ENCODE peak calls at places on chromosomes 16 and 17, in five cellular contexts. E is CD4-positive, CD25-positive, alpha-beta regulatory T cell; A is kidney epithelial cell; K is fibroblast of lung; Y is GM23338. S is an unnamed sample. For H3K36me3 and H3K27me3, the result is how much of the 10 kb centered on the place peaks cover.

GRCh38 chr16:70430667-70431536 is 8.0 kb downstream of the ST3GAL2 start:
- DNase-seq in K (no peak), E (peak), Y (peak), A (no peak), S (no peak)

GRCh38 chr17:52134641-52135040 is 23.9 kb downstream of the CA10 start:
- DNase-seq in Y (no peak), E (no peak), K (no peak), A (peak), S (no peak)

GRCh38 chr17:63626551-63627228 is 4.5 kb downstream of the MAP3K3 start:
- DNase-seq in Y (no peak), K (peak), A (no peak), E (no peak), S (no peak)

GRCh38 chr17:40699880-40700279 is 3.7 kb downstream of the KRT24 start:
- DNase-seq in K (no peak), E (no peak), A (no peak), Y (no peak), S (no peak)

GRCh38 chr17:71338396-71338795 is 782.4 kb upstream of the SOX9 start:
- DNase-seq in Y (no peak), K (peak), E (no peak), A (no peak), S (no peak)

GRCh38 chr16:69564845-69565610 is 738 bp upstream of the NFAT5 start:
- DNase-seq in Y (peak), A (no peak), K (peak), E (no peak), S (no peak)

GRCh38 chr17:68060336-68060735 is 24.8 kb downstream of the KPNA2 start:
- DNase-seq in K (no peak), A (no peak), E (no peak), Y (no peak), S (no peak)

GRCh38 chr16:28554634-28555423 is 1.1 kb downstream of the SGF29 start:
- DNase-seq in Y (no peak), K (no peak), A (no peak), E (no peak), S (no peak)

GRCh38 chr17:35726609-35727460 is 4.6 kb upstream of the RASL10B start:
- DNase-seq in A (peak), K (peak), E (no peak), Y (peak), S (peak)

GRCh38 chr17:72145972-72146755 is 25.3 kb downstream of the SOX9 start:
- DNase-seq in Y (no peak), K (peak), E (no peak), A (no peak), S (no peak)

GRCh38 chr17:7058831-7059447 is 15.0 kb upstream of the SLC16A11 start:
- DNase-seq in K (peak), Y (no peak), E (no peak), A (no peak), S (no peak)

GRCh38 chr17:71251936-71252335 is 868.9 kb upstream of the SOX9 start:
- DNase-seq in K (peak), Y (no peak), A (no peak), E (no peak), S (no peak)

GRCh38 chr17:83161298-83162034 is 82.1 kb downstream of the METRNL start:
- DNase-seq in E (no peak), A (no peak), K (peak), Y (no peak), S (no peak)

GRCh38 chr17:13047016-13047415 is 29.2 kb upstream of the ELAC2 start:
- DNase-seq in K (no peak), Y (no peak), A (no peak), E (no peak), S (no peak)

GRCh38 chr17:61986898-61987297 is 59.1 kb upstream of the INTS2 start:
- DNase-seq in E (no peak), K (no peak), Y (no peak), A (no peak), S (no peak)

GRCh38 chr17:4553669-4554068 is 1.5 kb downstream of the MYBBP1A start:
- DNase-seq in Y (no peak), A (no peak), E (no peak), K (no peak), S (no peak)
- H3K4me3 ChIP-seq in Y (peak), A (no peak), E (peak), K (peak), S (peak)

GRCh38 chr16:83105279-83106077 is 478.7 kb downstream of the CDH13 start:
- DNase-seq in K (no peak), A (no peak), Y (no peak), E (no peak), S (no peak)
- H3K36me3 ChIP-seq in K (under half), A (under half), Y (under half), E (under half), S (under half)

DNA sequence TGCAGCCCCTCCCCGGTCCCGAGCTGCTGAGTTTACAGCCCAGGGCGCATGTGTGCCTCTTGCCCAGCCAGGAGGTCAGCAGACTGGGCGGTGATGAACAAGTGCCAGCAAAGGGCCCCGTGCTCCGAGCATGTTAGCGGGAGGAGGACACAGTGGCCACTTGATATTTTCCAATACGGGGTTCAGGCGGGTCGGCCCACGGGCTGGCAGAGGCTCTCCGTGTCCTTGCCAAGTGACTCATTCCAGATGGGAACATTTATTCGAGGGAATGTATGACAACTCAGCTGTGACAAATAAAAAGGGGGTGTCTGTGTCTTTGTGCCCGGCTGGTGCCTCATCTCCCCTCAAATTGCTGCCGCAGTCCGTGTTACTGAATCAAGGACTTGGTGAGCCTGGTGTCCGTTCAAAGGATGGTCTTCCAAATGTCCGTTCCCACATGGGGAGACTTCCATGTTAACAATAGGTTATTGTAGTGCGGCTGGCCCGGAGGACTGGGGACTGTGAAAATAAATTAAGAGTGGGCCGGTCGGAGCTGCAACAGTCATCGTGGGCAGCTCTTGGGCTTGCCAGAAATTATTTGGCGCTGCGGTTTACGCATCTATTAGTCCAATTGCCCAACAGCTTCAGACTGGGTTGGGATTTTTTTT is 173.9 kb upstream of the CIBAR2 start:
- DNase-seq in Y (no peak), K (peak), A (no peak), E (no peak), S (no peak)
- H3K27me3 ChIP-seq in Y (under half), K (under half), A (under half), E (under half), S (under half)

GRCh38 chr16:31142109-31143035 is 6.8 kb upstream of the PRSS8 start:
- DNase-seq in K (peak), Y (peak), E (peak), A (peak), S (peak)
- H3K4me3 ChIP-seq in K (peak), Y (peak), E (peak), A (peak), S (peak)

GRCh38 chr16:2495041-2495440 is 18.7 kb upstream of the ATP6V0C start:
- DNase-seq in Y (no peak), K (no peak), E (no peak), A (no peak), S (no peak)

GRCh38 chr16:2493608-2494007 is 18.7 kb downstream of the TBC1D24 start:
- DNase-seq in Y (no peak), K (no peak), E (no peak), A (no peak), S (no peak)

GRCh38 chr16:2496223-2497115 is 17.3 kb upstream of the ATP6V0C start:
- DNase-seq in A (no peak), Y (no peak), K (no peak), E (no peak), S (no peak)

GRCh38 chr16:2492292-2492691 is 17.4 kb downstream of the TBC1D24 start:
- DNase-seq in K (no peak), E (no peak), Y (no peak), A (no peak), S (no peak)

GRCh38 chr16:2494616-2495015 is 19.1 kb upstream of the ATP6V0C start:
- DNase-seq in Y (no peak), K (no peak), E (no peak), A (no peak), S (no peak)
- H3K36me3 ChIP-seq in Y (under half), K (under half), E (under half), A (under half), S (under half)

GRCh38 chr17:81420769-81421462 is 25.7 kb downstream of the BAHCC1 start:
- DNase-seq in Y (no peak), K (peak), A (no peak), E (no peak), S (no peak)
- H3K27me3 ChIP-seq in Y (under half), K (under half), A (under half), E (under half), S (under half)

GRCh38 chr17:44327715-44328449 is 3.3 kb upstream of the SLC25A39 start:
- DNase-seq in Y (no peak), K (no peak), E (no peak), A (no peak), S (no peak)

GRCh38 chr17:44324092-44324570 is 492 bp downstream of the SLC25A39 start:
- DNase-seq in E (no peak), Y (no peak), A (no peak), K (peak), S (no peak)

GRCh38 chr17:44324571-44325275 is at the start of gene SLC25A39:
- DNase-seq in E (peak), A (peak), K (peak), Y (peak), S (peak)

GRCh38 chr17:44323359-44324091 is 1.1 kb downstream of the SLC25A39 start:
- DNase-seq in E (no peak), Y (no peak), A (no peak), K (no peak), S (no peak)

DNA sequence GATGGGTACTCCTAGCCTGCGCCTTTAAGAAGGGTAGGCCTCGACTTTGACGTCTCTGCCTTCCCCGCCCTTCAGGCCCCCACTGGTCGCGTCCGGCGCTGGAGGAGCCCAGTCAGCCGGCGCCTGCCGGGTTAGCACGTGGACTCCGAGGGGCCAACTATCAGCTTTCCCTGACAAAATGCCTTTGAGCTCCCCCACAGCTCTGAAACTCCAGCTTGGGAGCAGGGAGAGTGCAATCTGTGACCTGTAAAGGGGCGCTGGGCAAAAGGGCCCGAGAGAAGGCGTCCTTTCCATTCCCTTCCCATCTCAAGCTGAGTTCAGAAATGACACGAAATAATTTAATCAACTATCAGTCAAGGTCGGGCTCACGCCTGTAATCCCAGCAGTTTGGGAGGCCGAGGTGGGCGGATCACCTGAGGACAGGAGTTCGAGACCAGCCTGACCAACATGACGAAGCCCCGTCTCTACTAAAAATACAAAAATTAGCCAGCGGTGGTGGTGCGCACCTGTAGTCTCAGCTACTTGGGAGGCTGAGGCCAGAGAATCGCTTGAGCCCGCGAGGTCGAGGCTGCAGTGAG is 2.3 kb upstream of the SLC25A39 start:
- DNase-seq in Y (peak), A (peak), K (peak), E (peak), S (peak)
- H3K4me3 ChIP-seq in Y (peak), A (no peak), K (no peak), E (peak), S (peak)

GRCh38 chr16:23577493-23577892 is 18.6 kb downstream of the NDUFAB1 start:
- DNase-seq in E (no peak), A (no peak), Y (no peak), K (no peak), S (no peak)
- H3K36me3 ChIP-seq in E (under half), A (under half), Y (under half), K (under half), S (half or more)

DNA sequence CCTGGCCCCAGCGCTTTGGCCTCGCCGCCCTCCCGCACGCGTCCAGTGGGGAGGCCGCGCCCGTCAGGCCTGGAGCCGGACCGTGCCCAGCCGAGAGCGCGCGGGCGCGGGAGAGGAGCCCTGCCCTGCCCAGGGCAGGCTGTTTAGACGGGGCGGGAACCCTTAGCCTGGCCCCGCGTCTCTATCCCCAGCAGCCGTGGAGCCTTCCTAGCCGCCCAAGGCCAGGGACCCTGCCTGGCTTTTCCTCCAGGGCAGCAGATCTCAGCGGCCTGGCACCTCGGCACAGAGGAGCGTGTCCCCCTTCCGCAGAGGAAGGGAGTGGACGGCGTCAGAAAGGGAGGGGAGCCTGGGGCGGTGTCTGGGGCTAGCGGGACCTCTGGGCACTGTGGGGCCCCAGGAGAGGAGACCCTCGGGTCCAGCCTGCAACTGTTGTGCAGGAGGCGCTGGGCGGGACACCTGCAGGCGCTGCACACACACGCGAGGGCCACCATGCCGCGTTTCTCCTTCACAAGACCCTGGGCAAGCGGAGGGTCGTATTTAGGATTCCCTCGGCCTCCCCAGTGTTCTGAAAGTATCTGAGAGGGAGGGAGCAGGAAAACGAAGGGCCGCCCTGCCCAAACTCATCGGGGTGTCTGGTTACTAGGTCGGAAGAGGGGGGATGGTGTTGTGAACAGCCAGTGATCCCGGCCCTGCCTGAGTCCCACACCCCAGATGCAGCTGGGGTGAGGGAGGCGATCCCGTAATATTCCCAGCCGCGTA is 2.3 kb upstream of the NPTX1 start:
- DNase-seq in E (no peak), A (no peak), Y (peak), K (no peak), S (no peak)
- H3K27me3 ChIP-seq in E (under half), A (half or more), Y (half or more), K (under half), S (under half)

GRCh38 chr17:9908649-9909042 is 3.6 kb upstream of the RCVRN start:
- DNase-seq in K (no peak), E (no peak), A (no peak), Y (no peak), S (no peak)

GRCh38 chr17:9916108-9916507 is 11.0 kb upstream of the RCVRN start:
- DNase-seq in Y (no peak), A (no peak), E (no peak), K (no peak), S (no peak)

GRCh38 chr17:9911089-9911488 is 6.0 kb upstream of the RCVRN start:
- DNase-seq in A (no peak), K (no peak), E (no peak), Y (no peak), S (no peak)

GRCh38 chr17:9913476-9913875 is 8.4 kb upstream of the RCVRN start:
- DNase-seq in E (no peak), Y (no peak), A (no peak), K (no peak), S (no peak)

GRCh38 chr17:9912146-9913099 is 7.4 kb upstream of the RCVRN start:
- DNase-seq in A (no peak), K (no peak), Y (no peak), E (no peak), S (no peak)
- H3K4me3 ChIP-seq in A (no peak), K (no peak), Y (no peak), E (no peak), S (no peak)

S was measured in HAP-1.